ENCODE peak calls at places on chromosomes 2 and 18, in five cellular contexts. Z is stomach, S is neural progenitor cell, E is Peyer's patch, V is NT2/D1. T is an unnamed sample. For H3K4me1, the result is how much of the 10 kb centered on the place peaks cover.

GRCh38 chr2:40279001-40279400 is 172.9 kb downstream of the SLC8A1 start:
- DNase-seq in E (no peak), Z (no peak), S (no peak), V (no peak), T (no peak)

GRCh38 chr18:55403555-55403954 is 184.4 kb downstream of the TCF4 start:
- DNase-seq in S (no peak), Z (no peak), V (no peak), E (no peak), T (no peak)

GRCh38 chr2:159562248-159562647 is 54.1 kb downstream of the BAZ2B start:
- DNase-seq in E (no peak), Z (no peak), V (no peak), S (no peak), T (no peak)

GRCh38 chr2:95271381-95271971 is 2.8 kb upstream of the PROM2 start:
- DNase-seq in S (no peak), V (no peak), Z (peak), E (no peak), T (peak)

GRCh38 chr18:49920731-49921130 is 107.4 kb upstream of the ACAA2 start:
- DNase-seq in V (no peak), Z (no peak), E (no peak), S (peak), T (no peak)

GRCh38 chr18:76131738-76132137 is 363.3 kb downstream of the ZNF516 start:
- DNase-seq in E (no peak), V (no peak), S (no peak), Z (no peak), T (no peak)

GRCh38 chr2:50901510-50901909 is 130.4 kb downstream of the NRXN1 start:
- DNase-seq in Z (no peak), V (no peak), E (no peak), S (no peak), T (no peak)

GRCh38 chr2:191701696-191702095 is 23.8 kb downstream of the NABP1 start:
- DNase-seq in S (peak), Z (no peak), E (no peak), V (no peak), T (no peak)

GRCh38 chr2:218879881-218880748 is 537 bp upstream of the WNT10A start:
- DNase-seq in V (no peak), E (no peak), Z (peak), S (no peak), T (no peak)

GRCh38 chr2:235024191-235024611 is 72.4 kb downstream of the SH3BP4 start:
- DNase-seq in Z (no peak), V (no peak), S (peak), E (no peak), T (no peak)

GRCh38 chr18:11994708-11995444 is 13.6 kb downstream of the IMPA2 start:
- DNase-seq in V (no peak), E (no peak), S (peak), Z (peak), T (no peak)

GRCh38 chr2:239158641-239159475 is 242.0 kb downstream of the HDAC4 start:
- DNase-seq in Z (peak), E (peak), S (peak), V (no peak), T (peak)

GRCh38 chr2:187453078-187453641 is 5.1 kb upstream of the CALCRL start:
- DNase-seq in E (no peak), Z (no peak), S (peak), V (peak), T (no peak)

GRCh38 chr2:240227538-240228428 is 87.3 kb upstream of the OTOS start:
- DNase-seq in Z (peak), V (no peak), S (no peak), E (no peak), T (peak)

GRCh38 chr2:220893411-220893810 is 678.7 kb downstream of the EPHA4 start:
- DNase-seq in E (no peak), V (no peak), S (no peak), Z (no peak), T (no peak)

GRCh38 chr18:13696961-13697360 is 29.4 kb downstream of the FAM210A start:
- DNase-seq in Z (no peak), V (no peak), S (no peak), E (no peak), T (no peak)

GRCh38 chr2:241836257-241836656 is 22.4 kb downstream of the PDCD1 start:
- DNase-seq in E (no peak), V (no peak), S (no peak), Z (no peak), T (no peak)

GRCh38 chr2:95058466-95058988 is 33.0 kb downstream of the MAL start:
- DNase-seq in Z (peak), S (no peak), E (peak), V (no peak), T (no peak)

GRCh38 chr18:9971313-9971920 is 57.6 kb downstream of the VAPA start:
- DNase-seq in E (no peak), Z (peak), V (peak), S (peak), T (peak)

GRCh38 chr18:66749475-66750035 is 145.7 kb upstream of the CDH19 start:
- DNase-seq in V (no peak), S (no peak), E (no peak), Z (no peak), T (no peak)

GRCh38 chr2:241025639-241026038 is 27.2 kb downstream of the SNED1 start:
- DNase-seq in E (no peak), S (no peak), Z (no peak), V (no peak), T (no peak)

GRCh38 chr2:201203916-201204654 is 21.1 kb downstream of the CASP10 start:
- DNase-seq in E (no peak), S (no peak), V (no peak), Z (no peak), T (no peak)

GRCh38 chr18:10530852-10531251 is 5.0 kb downstream of the NAPG start:
- DNase-seq in S (no peak), Z (no peak), V (no peak), E (no peak), T (no peak)

GRCh38 chr2:173631123-173631450 is 276.4 kb downstream of the CDCA7 start:
- DNase-seq in Z (no peak), V (no peak), S (no peak), E (no peak), T (no peak)

GRCh38 chr18:78827141-78827540 is 152.5 kb upstream of the SALL3 start:
- DNase-seq in E (no peak), Z (no peak), V (no peak), S (no peak), T (no peak)

GRCh38 chr2:197115325-197115724 is 188.8 kb upstream of the PGAP1 start:
- DNase-seq in E (no peak), V (no peak), Z (no peak), S (no peak), T (no peak)

GRCh38 chr2:151952691-151953456 is 124.7 kb upstream of the ARL5A start:
- DNase-seq in E (no peak), Z (no peak), S (no peak), V (no peak), T (no peak)

GRCh38 chr2:37798315-37799005 is 126.6 kb upstream of the RMDN2 start:
- DNase-seq in V (no peak), S (no peak), E (no peak), Z (no peak), T (no peak)

GRCh38 chr2:9627310-9627709 is 3.5 kb downstream of the YWHAQ start:
- DNase-seq in V (no peak), Z (no peak), S (no peak), E (no peak), T (no peak)

GRCh38 chr2:74179063-74179865 is 585 bp upstream of the MOB1A start:
- DNase-seq in Z (no peak), E (no peak), V (no peak), S (peak), T (no peak)

GRCh38 chr2:3712841-3713503 is 9.6 kb downstream of the DCDC2C start:
- DNase-seq in E (no peak), S (no peak), Z (no peak), V (no peak), T (no peak)

GRCh38 chr2:237379636-237380035 is 34.3 kb downstream of the COL6A3 start:
- DNase-seq in E (no peak), Z (no peak), S (no peak), V (no peak), T (no peak)

GRCh38 chr2:98654702-98655488 is 46.5 kb downstream of the UNC50 start:
- DNase-seq in Z (no peak), V (no peak), E (no peak), S (no peak), T (peak)

GRCh38 chr2:177315303-177315887 is 50.9 kb upstream of the NFE2L2 start:
- DNase-seq in V (no peak), Z (no peak), S (no peak), E (no peak), T (no peak)

GRCh38 chr18:4004176-4004829 is 450.8 kb downstream of the DLGAP1 start:
- DNase-seq in S (no peak), Z (no peak), V (no peak), E (no peak), T (no peak)

GRCh38 chr2:158189526-158189925 is 87.8 kb downstream of the UPP2 start:
- DNase-seq in S (no peak), V (no peak), E (no peak), Z (no peak), T (no peak)

GRCh38 chr2:206555721-206556120 is 86.6 kb upstream of the FAM237A start:
- DNase-seq in Z (no peak), E (no peak), V (no peak), S (no peak), T (no peak)

GRCh38 chr2:118689456-118689855 is 158.0 kb downstream of the EN1 start:
- DNase-seq in V (no peak), E (no peak), S (no peak), Z (no peak), T (no peak)

DNA sequence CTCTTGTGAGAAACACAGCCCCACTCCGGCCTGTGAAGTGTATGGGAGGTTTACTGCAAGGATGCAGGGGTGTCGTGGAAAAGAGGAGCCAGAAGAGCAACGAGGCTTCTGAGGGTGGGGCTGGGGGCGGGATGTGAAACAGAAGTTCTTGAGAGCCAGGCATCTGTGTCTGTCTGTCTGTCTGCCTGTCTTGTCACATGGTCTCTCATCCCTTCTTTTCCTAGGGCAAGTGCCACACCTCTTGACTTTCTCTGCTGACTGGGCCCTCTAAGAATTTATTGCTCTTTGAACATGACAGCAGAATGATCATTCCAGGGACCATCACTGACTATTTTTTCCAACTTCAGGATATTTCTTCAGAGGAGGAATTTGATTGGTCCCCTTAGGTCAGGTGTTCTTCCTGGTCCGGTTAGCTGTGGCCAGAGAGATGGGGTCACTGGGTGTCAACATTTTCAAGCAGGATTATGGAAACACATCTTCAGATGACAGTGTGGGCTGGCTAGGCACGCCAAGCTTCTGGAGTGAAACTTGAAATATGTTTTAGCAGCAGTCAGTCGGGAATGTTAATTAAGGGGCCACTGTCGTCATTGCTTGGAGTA is 131.0 kb downstream of the FHOD3 start:
- DNase-seq in E (no peak), Z (no peak), S (no peak), V (no peak), T (no peak)
- H3K4me1 ChIP-seq in E (under half), Z (under half), S (under half), V (under half), T (under half)

GRCh38 chr2:7016120-7016519 is 98.9 kb downstream of the RNF144A start:
- DNase-seq in S (no peak), Z (no peak), V (no peak), E (no peak), T (no peak)
- H3K4me1 ChIP-seq in S (under half), Z (under half), V (under half), E (under half), T (under half)

GRCh38 chr2:134304726-134305509 is 51.0 kb downstream of the MGAT5 start:
- DNase-seq in S (no peak), V (no peak), E (no peak), Z (no peak), T (no peak)

GRCh38 chr2:134306521-134306920 is 52.6 kb downstream of the MGAT5 start:
- DNase-seq in E (no peak), S (no peak), Z (no peak), V (no peak), T (no peak)

GRCh38 chr2:134300585-134300984 is 46.7 kb downstream of the MGAT5 start:
- DNase-seq in S (no peak), E (no peak), Z (no peak), V (no peak), T (no peak)

GRCh38 chr2:134299334-134299733 is 45.5 kb downstream of the MGAT5 start:
- DNase-seq in V (no peak), Z (no peak), S (no peak), E (no peak), T (no peak)

GRCh38 chr2:134301099-134301970 is 47.5 kb downstream of the MGAT5 start:
- DNase-seq in Z (no peak), V (no peak), E (no peak), S (no peak), T (no peak)
- H3K4me1 ChIP-seq in Z (under half), V (under half), E (under half), S (under half), T (under half)

GRCh38 chr2:36458106-36458505 is 102.5 kb downstream of the CRIM1 start:
- DNase-seq in Z (no peak), E (no peak), S (peak), V (no peak), T (no peak)
- H3K4me1 ChIP-seq in Z (half or more), E (under half), S (under half), V (under half), T (half or more)

DNA sequence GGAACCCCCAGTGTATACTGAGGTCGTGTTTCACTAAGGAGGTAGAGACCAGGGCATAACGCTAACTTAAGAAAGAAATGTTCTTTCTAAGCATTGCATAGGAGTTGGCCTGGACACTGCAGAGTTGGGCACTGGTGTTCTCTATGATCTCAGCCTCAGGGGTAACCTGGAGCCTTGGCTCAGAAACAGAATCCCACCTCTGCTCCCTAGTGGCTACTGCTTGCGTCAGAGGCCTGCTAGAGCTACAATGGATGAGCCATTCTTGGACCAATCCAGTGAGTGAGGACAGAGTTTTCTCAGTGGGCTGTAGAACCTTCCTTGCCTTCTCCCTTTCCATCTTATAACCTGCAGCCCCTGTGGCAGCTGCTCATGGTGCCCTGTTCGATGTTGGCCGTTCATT is 324.4 kb upstream of the CELF4 start:
- DNase-seq in E (no peak), V (no peak), Z (no peak), S (peak), T (no peak)
- H3K4me1 ChIP-seq in E (under half), V (under half), Z (under half), S (under half), T (under half)

GRCh38 chr2:100752628-100753333 is 67.2 kb upstream of the NPAS2 start:
- DNase-seq in E (no peak), Z (no peak), V (no peak), S (no peak), T (no peak)

GRCh38 chr2:100747551-100747950 is 72.4 kb upstream of the NPAS2 start:
- DNase-seq in V (no peak), E (no peak), Z (no peak), S (no peak), T (no peak)

GRCh38 chr2:100747996-100748615 is 71.8 kb upstream of the NPAS2 start:
- DNase-seq in V (no peak), Z (no peak), S (no peak), E (no peak), T (no peak)

GRCh38 chr2:100748673-100749072 is 71.3 kb upstream of the NPAS2 start:
- DNase-seq in V (no peak), S (no peak), Z (no peak), E (no peak), T (no peak)

GRCh38 chr2:100750143-100750542 is 69.8 kb upstream of the NPAS2 start:
- DNase-seq in Z (no peak), E (no peak), S (no peak), V (no peak), T (no peak)
- H3K4me1 ChIP-seq in Z (under half), E (under half), S (under half), V (under half), T (under half)

DNA sequence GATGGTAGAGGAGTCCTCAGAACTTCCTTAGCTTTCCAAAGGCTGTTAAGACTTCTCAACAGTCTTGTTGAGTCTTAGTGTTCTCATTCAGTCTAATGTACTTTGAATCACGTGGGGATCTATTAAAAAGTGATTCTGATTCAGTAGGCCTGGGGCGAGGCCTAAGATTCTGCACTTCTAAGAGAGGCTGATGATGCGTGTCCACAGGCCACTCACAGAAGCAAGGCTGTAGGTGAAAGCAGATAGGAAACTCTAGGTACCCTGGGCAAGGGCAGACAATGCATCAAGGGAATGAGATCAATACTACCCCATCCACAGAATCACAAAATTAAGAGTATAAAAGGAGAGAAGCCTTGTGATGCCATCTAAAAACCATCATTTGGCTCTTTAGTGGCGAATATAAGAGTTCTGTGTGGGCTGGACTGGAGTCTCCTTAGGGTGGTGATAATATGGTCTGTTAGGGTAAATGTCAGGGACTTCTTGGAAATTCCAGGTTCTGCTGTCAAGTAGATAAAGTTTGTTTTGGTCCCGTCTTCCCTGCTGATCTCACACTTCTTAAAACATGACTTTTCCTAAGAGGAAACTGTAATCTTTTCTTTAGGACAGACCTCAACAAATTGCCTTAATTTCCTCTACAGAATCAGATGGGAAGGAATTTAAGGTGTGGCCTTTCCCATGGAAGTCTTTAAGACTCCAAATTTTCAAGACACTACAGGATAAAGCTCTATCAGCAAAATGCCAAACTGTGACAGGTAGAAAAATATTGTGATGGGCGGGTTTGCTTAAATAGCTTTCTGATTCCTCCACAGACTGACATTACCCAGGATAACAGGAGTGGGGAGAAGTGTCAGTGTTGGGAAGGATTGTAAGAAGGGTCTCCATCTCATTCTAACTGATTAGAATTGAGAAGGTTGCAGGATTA is 45.7 kb upstream of the NEMP2 start:
- DNase-seq in Z (no peak), V (no peak), S (no peak), E (no peak), T (no peak)
- H3K4me1 ChIP-seq in Z (under half), V (under half), S (under half), E (under half), T (under half)

DNA sequence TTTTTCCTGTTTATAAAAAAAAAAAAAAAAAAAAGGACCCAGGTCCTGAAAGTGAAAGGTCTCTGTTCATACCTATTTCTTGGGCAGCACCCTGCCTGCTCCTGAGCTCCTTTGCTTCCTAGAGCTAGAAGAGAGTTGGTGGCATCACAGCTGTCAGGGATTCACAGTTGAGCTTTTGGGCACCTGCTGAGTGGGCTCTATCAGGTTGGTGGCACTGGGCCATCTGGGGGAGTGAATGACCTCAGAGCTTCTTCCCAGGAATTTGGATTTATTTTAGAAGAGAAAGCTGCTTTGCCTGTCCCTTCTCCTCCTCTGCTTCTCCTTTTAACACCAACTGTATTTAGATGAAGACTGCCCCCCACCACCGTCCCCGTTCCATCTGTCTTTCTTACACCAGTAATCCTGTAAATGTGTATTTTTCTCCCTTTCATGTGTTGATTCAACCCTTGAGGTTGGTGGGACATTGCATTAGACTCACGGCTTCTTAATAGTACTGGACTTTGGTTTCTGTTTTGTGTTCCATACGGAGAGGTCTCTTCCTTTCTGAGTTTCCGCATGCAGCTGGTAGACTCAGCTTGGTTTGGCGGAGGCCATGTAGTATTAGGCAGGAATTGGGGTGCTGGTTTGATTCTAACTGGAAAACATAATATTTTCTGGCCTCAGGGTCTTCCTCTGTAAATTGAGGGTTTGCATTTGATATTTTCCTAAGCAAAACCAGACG is 7.6 kb upstream of the MGAT5 start:
- DNase-seq in E (no peak), V (no peak), Z (no peak), S (peak), T (no peak)
- H3K4me1 ChIP-seq in E (under half), V (under half), Z (half or more), S (under half), T (under half)

DNA sequence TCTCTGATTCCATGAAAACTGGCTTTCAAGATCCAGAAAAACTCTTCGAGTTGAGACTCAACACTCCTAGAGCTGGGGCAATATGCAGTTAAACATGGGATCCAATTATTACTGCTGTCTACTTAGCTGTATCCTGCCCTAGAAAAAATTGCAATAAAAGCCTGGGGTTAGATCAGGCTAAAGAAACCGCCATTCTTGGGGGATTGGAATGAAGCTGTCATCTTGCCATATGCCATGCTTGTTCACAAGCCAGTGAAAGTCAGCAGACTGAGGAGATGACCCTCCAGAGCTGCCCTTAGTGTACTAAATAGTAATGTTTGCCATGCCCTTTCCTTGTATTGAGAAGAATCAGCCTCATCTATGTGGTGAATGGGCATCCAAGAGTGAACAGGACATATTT is 30.9 kb upstream of the CYP26B1 start:
- DNase-seq in V (no peak), Z (no peak), S (no peak), E (no peak), T (no peak)
- H3K4me1 ChIP-seq in V (under half), Z (under half), S (under half), E (under half), T (under half)

GRCh38 chr2:102058293-102058833 is 66.6 kb downstream of the IL1R2 start:
- DNase-seq in E (no peak), Z (no peak), V (no peak), S (no peak), T (no peak)
- H3K4me1 ChIP-seq in E (under half), Z (under half), V (under half), S (under half), T (half or more)